ENCODE peak calls at places on chromosomes 11 and 22, in five cellular contexts. O, P, K, C and B are unnamed samples.

GRCh38 chr11:39724404-39724803 is 1735.0 kb downstream of the LRRC4C start:
- DNase-seq in O (no peak), P (no peak), K (no peak), C (no peak), B (no peak)

GRCh38 chr11:61549662-61550568 is 31.0 kb downstream of the SYT7 start:
- DNase-seq in O (no peak), P (no peak), K (no peak), C (no peak), B (no peak)

GRCh38 chr11:112580864-112581263 is 320.2 kb upstream of the PLET1 start:
- DNase-seq in O (no peak), P (no peak), K (no peak), C (no peak), B (no peak)

GRCh38 chr11:81039916-81040530 is 1599.2 kb upstream of the TENM4 start:
- DNase-seq in O (no peak), P (no peak), K (no peak), C (no peak), B (no peak)

GRCh38 chr22:42180349-42180842 is 49.8 kb upstream of the CYP2D6 start:
- DNase-seq in O (peak; percentile 22), P (peak; percentile 34), K (no peak), C (no peak), B (no peak)

GRCh38 chr11:119179983-119180382 is 5.3 kb upstream of the NHERF4 start:
- DNase-seq in O (no peak), P (no peak), K (no peak), C (no peak), B (no peak)

GRCh38 chr11:108754901-108755625 is 90.2 kb downstream of the DDX10 start:
- DNase-seq in O (peak; percentile 55), P (no peak), K (no peak), C (peak; percentile 78), B (peak; percentile 48)

GRCh38 chr22:37904572-37905533 is 1.2 kb upstream of the MICALL1 start:
- DNase-seq in O (peak; percentile 99), P (peak; percentile 61), K (no peak), C (peak; percentile 98), B (peak; percentile 100)

GRCh38 chr11:113540416-113541330 is 65.5 kb upstream of the DRD2 start:
- DNase-seq in O (no peak), P (no peak), K (no peak), C (no peak), B (no peak)

GRCh38 chr11:33767624-33768023 is 6.7 kb downstream of the FBXO3 start:
- DNase-seq in O (no peak), P (no peak), K (no peak), C (no peak), B (no peak)

GRCh38 chr11:44116433-44116832 is 21.0 kb downstream of the EXT2 start:
- DNase-seq in O (no peak), P (no peak), K (no peak), C (no peak), B (no peak)

GRCh38 chr11:44125598-44125997 is 30.1 kb downstream of the EXT2 start:
- DNase-seq in O (peak; percentile 22), P (no peak), K (no peak), C (no peak), B (no peak)

GRCh38 chr11:44120169-44120568 is 24.7 kb downstream of the EXT2 start:
- DNase-seq in O (no peak), P (no peak), K (no peak), C (no peak), B (no peak)
- TF ChIP-seq CTCF in O (peak; percentile 23), P (peak; percentile 55), K (no peak), C (peak; percentile 60), B (peak; percentile 46)

GRCh38 chr11:75813622-75814039 is 1.4 kb upstream of the UVRAG start:
- DNase-seq in O (no peak), P (no peak), K (no peak), C (no peak), B (peak; percentile 90)
- H3K4me3 ChIP-seq in O (no peak overlapping the region), P (peak overlapping the region; percentile 97), K (no peak overlapping the region), C (no peak overlapping the region), B (no peak overlapping the region)

GRCh38 chr11:126523441-126523840 is 168.0 kb downstream of the ST3GAL4 start:
- DNase-seq in O (no peak), P (no peak), K (no peak), C (no peak), B (no peak)
- TF ChIP-seq CTCF in O (no peak), P (no peak), K (no peak), C (no peak), B (no peak)

DNA sequence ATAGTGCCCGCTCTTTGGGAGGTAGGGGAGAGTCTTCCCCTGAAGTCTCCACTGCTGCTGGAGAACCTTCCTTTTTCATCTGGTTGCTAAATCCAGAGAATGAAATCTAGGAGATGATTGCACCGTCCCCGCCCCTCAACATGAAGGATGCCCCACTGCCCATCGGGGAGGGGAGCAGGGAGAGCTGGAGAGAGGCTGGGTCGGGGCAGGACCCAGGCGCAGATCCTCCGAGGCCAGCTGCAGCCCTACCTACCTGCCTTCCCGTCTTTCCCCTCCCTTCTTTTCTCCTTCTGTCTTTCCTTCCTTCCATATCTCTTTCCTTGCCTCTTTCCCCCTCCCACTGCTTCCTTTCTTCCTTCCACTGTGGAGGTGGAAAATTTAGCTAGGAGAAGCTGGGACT is 811 bp upstream of the PLEKHB1 start:
- DNase-seq in O (no peak), P (no peak), K (no peak), C (no peak), B (no peak)
- H3K4me3 ChIP-seq in O (no peak overlapping the region), P (no peak overlapping the region), K (no peak overlapping the region), C (no peak overlapping the region), B (no peak overlapping the region)